ENCODE peak calls at places on chromosomes 16 and 17, in five cellular contexts. B, Q, O, I and S are unnamed samples.

GRCh38 chr17:79192503-79193500 is 118.2 kb downstream of the ENGASE start:
- DNase-seq in O (peak; percentile 17), I (peak; percentile 4), Q (peak; percentile 57), B (peak; percentile 11), S (peak; percentile 89)

GRCh38 chr17:44061446-44061845 is 5.0 kb downstream of the LSM12 start:
- DNase-seq in I (peak; percentile 57), O (no peak), B (no peak), Q (no peak), S (no peak)

GRCh38 chr17:49457564-49458535 is 37.2 kb upstream of the NGFR start:
- DNase-seq in I (no peak), O (no peak), Q (no peak), B (no peak), S (no peak)

GRCh38 chr17:22517716-22518115 is 825.4 kb downstream of the KCNJ18 start:
- DNase-seq in O (no peak), I (no peak), B (no peak), Q (no peak), S (no peak)

GRCh38 chr17:11240041-11240801 is 792 bp upstream of the SHISA6 start:
- DNase-seq in O (no peak), I (no peak), Q (no peak), B (no peak), S (peak; percentile 78)

GRCh38 chr17:48995332-48995870 is 1.8 kb upstream of the IGF2BP1 start:
- DNase-seq in Q (no peak), O (peak; percentile 37), I (no peak), B (no peak), S (peak; percentile 85)

GRCh38 chr16:30740364-30741251 is 7.6 kb upstream of the PHKG2 start:
- DNase-seq in Q (no peak), O (peak; percentile 41), B (peak; percentile 55), I (peak; percentile 98), S (peak; percentile 89)

GRCh38 chr17:41363881-41364280 is 5.7 kb downstream of the KRT33B start:
- DNase-seq in B (no peak), I (peak; percentile 19), Q (no peak), O (no peak), S (no peak)

GRCh38 chr17:51365090-51365489 is 104.7 kb downstream of the UTP18 start:
- DNase-seq in B (no peak), Q (no peak), O (no peak), I (no peak), S (no peak)

GRCh38 chr17:16989953-16990860 is 18.3 kb upstream of the TNFRSF13B start:
- DNase-seq in O (peak; percentile 60), B (peak; percentile 59), I (no peak), Q (no peak), S (peak; percentile 29)
- H3K23ac ChIP-seq in O (no peak overlapping the region), B (no peak overlapping the region), I (no peak overlapping the region), Q (no peak overlapping the region), S (no peak overlapping the region)

DNA sequence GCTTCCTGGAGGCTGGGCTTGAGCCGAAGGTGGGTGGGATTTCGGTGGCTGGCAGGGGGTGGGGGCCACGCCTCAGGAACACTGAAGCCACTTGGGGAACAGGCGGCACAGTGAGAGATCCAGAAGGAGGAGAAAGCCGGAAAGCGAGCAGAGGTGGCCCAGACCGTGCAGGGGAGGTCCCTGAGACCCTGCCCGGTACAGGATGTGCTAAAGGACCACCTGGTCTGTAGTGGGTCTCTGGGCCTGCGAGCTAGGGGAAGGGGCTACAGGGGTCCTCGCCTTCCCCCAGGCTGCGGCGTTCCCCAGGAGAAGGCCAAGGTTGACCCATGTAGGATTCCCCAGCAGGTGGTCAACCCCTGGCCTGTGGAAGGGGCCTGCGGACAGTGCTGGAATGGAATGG is at the start of gene TLE7:
- DNase-seq in Q (no peak), O (no peak), I (peak; percentile 27), B (no peak), S (no peak)
- H3K9me3 ChIP-seq in Q (peaks cover 16% of the 10 kb centered on the region), O (peaks cover 41% of the 10 kb centered on the region), I (peaks cover 13% of the 10 kb centered on the region), B (peaks cover 45% of the 10 kb centered on the region), S (peaks cover 7% of the 10 kb centered on the region)

DNA sequence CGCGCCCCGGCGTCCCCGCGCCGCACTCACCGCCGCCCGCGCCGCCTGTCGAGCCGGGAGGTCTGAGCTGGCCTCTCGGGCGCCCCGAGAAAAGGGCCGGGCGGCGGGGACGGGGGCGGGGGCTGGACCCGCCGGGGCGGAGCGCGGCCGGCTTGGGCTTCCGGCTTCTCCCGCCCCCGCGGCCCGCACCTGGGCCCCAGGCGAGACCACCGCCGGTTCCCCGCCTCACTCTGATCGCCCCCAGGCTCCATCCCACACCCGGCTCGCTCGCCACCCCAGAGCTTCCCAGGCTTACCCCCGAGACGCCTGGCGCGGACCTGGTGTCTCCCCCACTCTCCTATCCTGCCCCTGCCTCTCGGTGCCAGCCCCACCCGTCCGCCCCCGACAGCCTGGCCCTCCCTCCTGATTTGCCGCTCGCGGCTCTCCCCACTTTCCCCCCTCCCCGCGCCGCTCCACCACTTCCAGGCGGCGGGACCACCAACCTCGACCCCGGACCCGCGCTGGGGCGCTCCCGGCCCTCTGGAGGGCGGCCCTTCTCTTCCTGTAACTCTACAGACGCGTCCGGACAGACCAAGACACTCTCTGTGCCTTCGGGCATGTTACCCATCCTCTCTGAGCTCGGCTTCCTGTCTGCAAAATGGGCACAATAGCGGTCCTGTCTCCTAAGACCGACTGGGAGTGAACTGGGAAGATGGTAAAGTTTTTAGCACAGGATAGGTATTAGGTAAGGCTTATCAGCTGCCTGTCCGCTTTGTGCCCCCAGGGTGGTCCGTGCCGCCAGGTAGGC is at the start of gene LITAF:
- DNase-seq in Q (peak; percentile 9), B (peak; percentile 42), O (peak; percentile 64), I (no peak), S (peak; percentile 61)
- H3K23ac ChIP-seq in Q (no peak within 1 kb of the TSS), B (peak within 1 kb of the TSS; percentile 86), O (no peak within 1 kb of the TSS), I (no peak within 1 kb of the TSS), S (no peak within 1 kb of the TSS)

GRCh38 chr17:52606590-52606989 is 448.1 kb upstream of the CA10 start:
- DNase-seq in O (no peak), B (no peak), Q (no peak), I (no peak), S (no peak)
- H3K9me3 ChIP-seq in O (no peaks in the 10 kb centered on the region), B (no peaks in the 10 kb centered on the region), Q (no peaks in the 10 kb centered on the region), I (no peaks in the 10 kb centered on the region), S (no peaks in the 10 kb centered on the region)

GRCh38 chr16:89918453-89919347 is at the start of gene MC1R:
- DNase-seq in Q (no peak), B (peak; percentile 21), I (no peak), O (peak; percentile 71), S (peak; percentile 75)
- H3K23ac ChIP-seq in Q (no peak within 1 kb of the TSS), B (peak within 1 kb of the TSS; percentile 90), I (no peak within 1 kb of the TSS), O (no peak within 1 kb of the TSS), S (no peak within 1 kb of the TSS)

GRCh38 chr16:62477796-62478195 is 441.6 kb upstream of the CDH8 start:
- DNase-seq in O (no peak), Q (no peak), I (no peak), B (no peak), S (no peak)

GRCh38 chr16:62478903-62479458 is 442.7 kb upstream of the CDH8 start:
- DNase-seq in I (no peak), O (no peak), B (no peak), Q (no peak), S (no peak)

DNA sequence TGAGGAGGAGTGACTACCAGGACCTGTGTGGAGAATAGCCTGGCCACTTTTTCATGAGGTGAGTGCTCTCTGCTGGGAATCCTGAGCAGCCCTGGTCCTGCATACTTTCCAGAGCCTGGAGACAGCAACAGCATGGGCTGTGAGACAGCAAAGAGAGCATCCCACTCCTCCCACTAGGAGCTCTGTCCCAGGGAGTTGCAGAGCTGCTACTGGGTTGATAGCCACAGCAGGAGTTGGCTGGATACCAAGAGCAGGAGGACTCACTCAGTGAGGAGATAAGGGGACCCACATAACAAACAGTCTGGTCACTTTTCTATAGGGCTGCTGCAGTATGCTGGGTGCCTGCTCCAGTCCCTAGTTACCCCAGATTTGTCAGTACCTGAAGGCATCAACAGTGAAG is 439.3 kb upstream of the CDH8 start:
- DNase-seq in Q (no peak), I (no peak), O (peak; percentile 1), B (no peak), S (no peak)
- H3K9me3 ChIP-seq in Q (no peaks in the 10 kb centered on the region), I (peaks cover 15% of the 10 kb centered on the region), O (peaks cover 22% of the 10 kb centered on the region), B (peaks cover 38% of the 10 kb centered on the region), S (no peaks in the 10 kb centered on the region)

GRCh38 chr17:18270046-18270850 is 9.8 kb downstream of the MIEF2 start:
- DNase-seq in Q (no peak), B (no peak), I (no peak), O (no peak), S (no peak)
- H3K23ac ChIP-seq in Q (no peak overlapping the region), B (no peak overlapping the region), I (no peak overlapping the region), O (no peak overlapping the region), S (no peak overlapping the region)

GRCh38 chr16:8753411-8754054 is 43.9 kb downstream of the TMEM186 start:
- DNase-seq in I (no peak), Q (no peak), B (no peak), O (no peak), S (no peak)

GRCh38 chr16:8752706-8753105 is 44.7 kb downstream of the TMEM186 start:
- DNase-seq in O (no peak), B (no peak), I (no peak), Q (no peak), S (no peak)

GRCh38 chr16:8756755-8757154 is 40.7 kb downstream of the TMEM186 start:
- DNase-seq in I (no peak), Q (no peak), O (no peak), B (no peak), S (no peak)

DNA sequence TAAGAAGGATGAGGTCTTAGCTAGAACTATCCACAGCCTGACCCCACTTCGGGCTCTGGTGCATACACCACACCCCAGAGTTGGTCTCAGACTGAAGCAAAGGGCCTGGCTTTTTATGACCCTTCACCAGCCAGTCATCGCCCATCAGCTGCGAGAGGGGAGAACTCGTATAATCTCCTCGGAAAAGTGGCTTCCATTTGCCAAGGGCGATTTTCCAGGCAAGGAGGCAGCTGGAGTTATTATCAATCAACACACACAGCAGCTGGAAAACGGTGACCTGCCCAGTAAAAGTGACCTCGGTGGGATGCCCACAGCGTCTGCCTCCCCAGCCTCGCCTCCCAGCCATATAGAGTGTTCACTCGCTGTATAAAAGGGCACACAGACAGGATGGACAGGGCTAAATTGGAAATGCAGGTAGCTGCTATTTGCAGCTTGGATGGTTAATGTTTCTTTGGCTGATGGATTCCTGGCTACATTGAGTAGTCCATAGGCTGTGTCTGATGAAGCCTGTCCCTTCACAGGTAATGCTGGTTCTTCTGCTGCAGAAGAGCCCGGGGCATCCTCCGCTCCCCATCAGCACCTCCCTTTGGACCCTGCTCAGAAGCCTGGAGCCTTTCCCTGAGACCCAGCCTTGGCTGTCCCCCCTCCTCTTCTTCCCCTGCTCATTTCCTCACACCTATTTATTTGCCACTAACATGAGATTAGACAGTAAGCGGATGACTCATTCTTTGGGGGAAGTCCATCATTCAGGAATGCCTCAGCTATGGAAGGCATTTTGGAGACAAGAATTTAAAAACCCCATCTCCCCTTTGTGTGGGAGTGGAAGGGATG is 45.7 kb downstream of the TMEM186 start:
- DNase-seq in B (peak; percentile 78), O (peak; percentile 73), I (peak; percentile 29), Q (peak; percentile 15), S (no peak)
- H3K9me3 ChIP-seq in B (no peaks in the 10 kb centered on the region), O (no peaks in the 10 kb centered on the region), I (no peaks in the 10 kb centered on the region), Q (no peaks in the 10 kb centered on the region), S (no peaks in the 10 kb centered on the region)